ENCODE peak calls at places on chromosomes 2 and 18, in eight cellular contexts. X, D, K, R, W, J, B and U are unnamed samples.

GRCh38 chr2:77228379-77228778 is 293.8 kb downstream of the LRRTM4 start:
- DNase-seq in R (no peak), X (no peak), B (no peak), W (peak; percentile 17), J (no peak), D (no peak), K (no peak), U (no peak)

GRCh38 chr18:41323044-41323443 is 632.0 kb upstream of the PIK3C3 start:
- DNase-seq in D (no peak), B (no peak), J (peak; percentile 54), R (no peak), W (no peak), K (no peak), X (no peak), U (no peak)

GRCh38 chr2:236136483-236136882 is 31.7 kb downstream of the GBX2 start:
- DNase-seq in X (no peak), K (no peak), B (no peak), R (no peak), D (no peak), W (no peak), J (no peak), U (no peak)

GRCh38 chr2:69683170-69683971 is 39.8 kb upstream of the AAK1 start:
- DNase-seq in R (peak; percentile 21), K (no peak), B (no peak), D (no peak), J (peak; percentile 85), X (no peak), W (no peak), U (peak; percentile 67)

GRCh38 chr18:44179693-44180092 is 501.0 kb upstream of the SETBP1 start:
- DNase-seq in X (no peak), J (no peak), D (no peak), B (no peak), R (no peak), K (no peak), W (no peak), U (no peak)

GRCh38 chr18:35278085-35278484 is 11.9 kb downstream of the ZSCAN30 start:
- DNase-seq in J (no peak), R (no peak), B (no peak), W (no peak), D (no peak), K (no peak), X (no peak), U (no peak)

GRCh38 chr2:200369886-200370285 is 63.4 kb downstream of the SPATS2L start:
- DNase-seq in K (no peak), J (no peak), W (no peak), X (no peak), B (no peak), R (no peak), D (no peak), U (no peak)

GRCh38 chr2:236712304-236712703 is 142.7 kb downstream of the ACKR3 start:
- DNase-seq in K (no peak), R (peak; percentile 5), X (no peak), W (no peak), D (no peak), B (no peak), J (peak; percentile 23), U (peak; percentile 13)

GRCh38 chr2:137096693-137097092 is 331.3 kb downstream of the THSD7B start:
- DNase-seq in R (no peak), X (no peak), B (no peak), W (no peak), D (no peak), J (no peak), K (no peak), U (peak; percentile 2)

GRCh38 chr2:55048925-55049793 is 1.1 kb downstream of the RTN4 start:
- DNase-seq in D (peak; percentile 94), J (peak; percentile 69), X (peak; percentile 81), B (peak; percentile 95), K (peak; percentile 86), W (peak; percentile 91), R (no peak), U (peak; percentile 78)

GRCh38 chr2:28753043-28753683 is 1.5 kb downstream of the PPP1CB start:
- DNase-seq in R (no peak), K (no peak), J (peak; percentile 81), D (no peak), W (peak; percentile 74), X (no peak), B (peak; percentile 71), U (peak; percentile 58)
- TF ChIP-seq CTCF in R (peak; percentile 55), K (peak; percentile 52), J (peak; percentile 75), D (no peak), W (peak; percentile 43), X (peak; percentile 48), B (peak; percentile 60), U (peak; percentile 84)

GRCh38 chr2:51650769-51651168 is 618.8 kb upstream of the NRXN1 start:
- DNase-seq in W (no peak), K (no peak), R (no peak), J (no peak), X (no peak), D (no peak), B (no peak), U (no peak)

GRCh38 chr2:51649366-51649765 is 617.4 kb upstream of the NRXN1 start:
- DNase-seq in K (no peak), R (no peak), D (no peak), W (no peak), B (no peak), X (no peak), J (no peak), U (no peak)
- TF ChIP-seq CTCF in K (no peak), R (no peak), D (no peak), W (no peak), B (no peak), X (no peak), J (peak; percentile 11), U (peak; percentile 55)

GRCh38 chr2:174053784-174054183 is 88.6 kb upstream of the SP3 start:
- DNase-seq in K (no peak), B (no peak), X (no peak), R (no peak), J (peak; percentile 18), W (no peak), D (no peak), U (no peak)

GRCh38 chr2:174053285-174053684 is 88.1 kb upstream of the SP3 start:
- DNase-seq in R (no peak), K (peak; percentile 26), B (no peak), W (no peak), D (no peak), X (no peak), J (no peak), U (no peak)

GRCh38 chr2:174052639-174052976 is 87.4 kb upstream of the SP3 start:
- DNase-seq in D (no peak), R (no peak), K (no peak), J (no peak), W (no peak), B (no peak), X (no peak), U (no peak)

GRCh38 chr2:174051039-174051438 is 85.9 kb upstream of the SP3 start:
- DNase-seq in R (no peak), X (no peak), B (no peak), D (no peak), W (no peak), J (no peak), K (no peak), U (no peak)

GRCh38 chr2:174051741-174052638 is 86.8 kb upstream of the SP3 start:
- DNase-seq in R (no peak), D (no peak), W (no peak), J (peak; percentile 83), K (no peak), X (no peak), B (no peak), U (peak; percentile 73)
- TF ChIP-seq CTCF in R (no peak), D (no peak), W (no peak), J (peak; percentile 22), K (no peak), X (no peak), B (no peak), U (no peak)

DNA sequence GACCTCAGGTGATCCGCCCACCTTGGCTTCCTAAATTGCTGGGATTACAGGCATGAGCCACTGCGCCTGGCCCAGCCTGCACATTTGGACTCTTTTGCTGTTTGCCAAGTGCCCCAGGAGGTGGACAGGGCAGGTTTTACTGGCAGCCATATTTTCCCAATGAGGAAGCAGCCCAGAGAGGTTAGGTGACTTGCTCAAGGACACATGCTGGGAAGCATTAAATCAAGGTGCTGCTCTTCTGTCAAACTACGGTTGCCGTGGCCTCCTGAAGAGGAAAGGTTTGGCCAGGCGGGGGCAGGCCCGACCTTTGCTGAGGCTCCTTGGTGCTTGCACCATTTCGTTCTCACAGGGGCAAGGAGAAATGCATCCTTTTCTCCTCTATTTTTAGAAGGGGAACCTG is 44.0 kb downstream of the DNMT3A start:
- DNase-seq in B (no peak), W (peak; percentile 68), R (no peak), D (no peak), J (no peak), X (no peak), K (no peak), U (no peak)
- TF ChIP-seq CTCF in B (no peak), W (peak; percentile 74), R (no peak), D (no peak), J (no peak), X (no peak), K (no peak), U (no peak)

GRCh38 chr18:67590571-67591141 is 74.1 kb upstream of the DSEL start:
- DNase-seq in B (no peak), W (no peak), X (no peak), K (no peak), J (peak; percentile 52), D (no peak), R (no peak), U (peak; percentile 25)
- TF ChIP-seq CTCF in B (no peak), W (no peak), X (no peak), K (no peak), J (peak; percentile 34), D (no peak), R (no peak), U (peak; percentile 62)

DNA sequence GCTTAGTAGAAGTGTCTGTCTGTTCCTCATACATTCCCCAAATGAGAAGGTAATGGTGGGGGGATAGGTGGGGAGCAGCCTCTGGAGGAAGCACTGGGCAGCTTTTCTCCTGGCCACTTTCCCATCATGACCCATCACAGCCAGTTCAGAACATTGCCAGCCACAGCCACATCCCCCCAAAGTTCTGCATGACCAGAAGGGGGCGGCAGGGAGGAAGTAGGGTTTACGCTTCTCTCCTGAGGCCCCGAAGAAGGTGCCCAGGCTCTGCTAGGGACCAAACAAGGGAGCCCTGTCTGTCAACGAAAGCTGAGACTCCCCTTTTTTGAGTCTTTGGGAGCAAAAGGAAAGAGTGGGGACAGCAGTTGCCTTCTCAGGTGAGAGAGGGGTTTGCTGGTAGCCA is 7.7 kb downstream of the IGFBP5 start:
- DNase-seq in D (no peak), R (no peak), J (no peak), K (no peak), X (no peak), B (no peak), W (peak; percentile 50), U (no peak)
- TF ChIP-seq CTCF in D (no peak), R (peak; percentile 37), J (peak; percentile 49), K (peak; percentile 24), X (peak; percentile 30), B (no peak), W (peak; percentile 69), U (peak; percentile 63)

GRCh38 chr2:240595381-240596079 is 9.0 kb downstream of the CAPN10 start:
- DNase-seq in J (no peak), B (no peak), W (peak; percentile 61), K (no peak), R (no peak), D (no peak), X (no peak), U (no peak)
- TF ChIP-seq CTCF in J (peak; percentile 29), B (no peak), W (peak; percentile 64), K (no peak), R (peak; percentile 23), D (no peak), X (no peak), U (peak; percentile 41)